ENCODE peak calls at places on chromosomes 13 and 19, in nine cellular contexts. One of them, this sample, is unnamed.
A peak's percentile ranks its signal among the peaks of the same experiment; 100 is the strongest.

GRCh38 chr19:38799104-38799503 is 10.1 kb downstream of the LGALS7B start:
- DNase-seq in GOT3: no peak
- DNase-seq in AG20443: no peak
- DNase-seq in GM04504: no peak
- DNase-seq in anterior cingulate cortex: no peak
- DNase-seq in GM12892: no peak
- DNase-seq in stimulated activated CD4-positive, alpha-beta T cell treated with anti-CD3 and anti-CD28 coated beads, TNF-alpha, amount 100 ng/mL, for 1 hour: no peak
- DNase-seq in glutamatergic neuron: no peak
- DNase-seq in stimulated activated effector memory CD8-positive, alpha-beta T cell treated with anti-CD3 and anti-CD28 coated beads, Interleukin-12 subunit alpha, Interleukin-12 subunit beta, amount 100 ng/mL, for 72 hours: no peak
- DNase-seq in this sample: no peak

GRCh38 chr19:16436780-16437179 is 35.0 kb downstream of the EPS15L1 start:
- DNase-seq in GOT3: no peak
- DNase-seq in AG20443: no peak
- DNase-seq in GM04504: no peak
- DNase-seq in anterior cingulate cortex: no peak
- DNase-seq in GM12892: no peak
- DNase-seq in stimulated activated CD4-positive, alpha-beta T cell treated with anti-CD3 and anti-CD28 coated beads, TNF-alpha, amount 100 ng/mL, for 1 hour: no peak
- DNase-seq in glutamatergic neuron: no peak
- DNase-seq in stimulated activated effector memory CD8-positive, alpha-beta T cell treated with anti-CD3 and anti-CD28 coated beads, Interleukin-12 subunit alpha, Interleukin-12 subunit beta, amount 100 ng/mL, for 72 hours: no peak
- DNase-seq in this sample: no peak

GRCh38 chr19:46373573-46374359 is 26.9 kb downstream of the PPP5C start:
- DNase-seq in GOT3: no peak
- DNase-seq in AG20443: peak; percentile 69
- DNase-seq in GM04504: peak; percentile 32
- DNase-seq in anterior cingulate cortex: no peak
- DNase-seq in GM12892: no peak
- DNase-seq in stimulated activated CD4-positive, alpha-beta T cell treated with anti-CD3 and anti-CD28 coated beads, TNF-alpha, amount 100 ng/mL, for 1 hour: no peak
- DNase-seq in glutamatergic neuron: no peak
- DNase-seq in stimulated activated effector memory CD8-positive, alpha-beta T cell treated with anti-CD3 and anti-CD28 coated beads, Interleukin-12 subunit alpha, Interleukin-12 subunit beta, amount 100 ng/mL, for 72 hours: no peak
- DNase-seq in this sample: no peak

GRCh38 chr19:45885556-45886426 is at the start of gene IRF2BP1:
- DNase-seq in GOT3: peak; percentile 82
- DNase-seq in AG20443: peak; percentile 92
- DNase-seq in GM04504: peak; percentile 83
- DNase-seq in anterior cingulate cortex: peak; percentile 76
- DNase-seq in GM12892: peak; percentile 85
- DNase-seq in stimulated activated CD4-positive, alpha-beta T cell treated with anti-CD3 and anti-CD28 coated beads, TNF-alpha, amount 100 ng/mL, for 1 hour: peak; percentile 71
- DNase-seq in glutamatergic neuron: peak; percentile 94
- DNase-seq in stimulated activated effector memory CD8-positive, alpha-beta T cell treated with anti-CD3 and anti-CD28 coated beads, Interleukin-12 subunit alpha, Interleukin-12 subunit beta, amount 100 ng/mL, for 72 hours: peak; percentile 96
- DNase-seq in this sample: peak; percentile 82

GRCh38 chr19:10454267-10454666 is 33.9 kb downstream of the PDE4A start:
- DNase-seq in GOT3: no peak
- DNase-seq in AG20443: peak; percentile 45
- DNase-seq in GM04504: no peak
- DNase-seq in anterior cingulate cortex: no peak
- DNase-seq in GM12892: no peak
- DNase-seq in stimulated activated CD4-positive, alpha-beta T cell treated with anti-CD3 and anti-CD28 coated beads, TNF-alpha, amount 100 ng/mL, for 1 hour: no peak
- DNase-seq in glutamatergic neuron: peak; percentile 57
- DNase-seq in stimulated activated effector memory CD8-positive, alpha-beta T cell treated with anti-CD3 and anti-CD28 coated beads, Interleukin-12 subunit alpha, Interleukin-12 subunit beta, amount 100 ng/mL, for 72 hours: no peak
- DNase-seq in this sample: no peak

GRCh38 chr19:4582980-4583842 is 23.7 kb upstream of the SEMA6B start:
- DNase-seq in GOT3: no peak
- DNase-seq in AG20443: no peak
- DNase-seq in GM04504: no peak
- DNase-seq in anterior cingulate cortex: no peak
- DNase-seq in GM12892: no peak
- DNase-seq in stimulated activated CD4-positive, alpha-beta T cell treated with anti-CD3 and anti-CD28 coated beads, TNF-alpha, amount 100 ng/mL, for 1 hour: no peak
- DNase-seq in glutamatergic neuron: no peak
- DNase-seq in stimulated activated effector memory CD8-positive, alpha-beta T cell treated with anti-CD3 and anti-CD28 coated beads, Interleukin-12 subunit alpha, Interleukin-12 subunit beta, amount 100 ng/mL, for 72 hours: no peak
- DNase-seq in this sample: no peak

GRCh38 chr13:40082644-40083043 is 427.2 kb downstream of the COG6 start:
- DNase-seq in GOT3: no peak
- DNase-seq in AG20443: no peak
- DNase-seq in GM04504: no peak
- DNase-seq in anterior cingulate cortex: no peak
- DNase-seq in GM12892: no peak
- DNase-seq in stimulated activated CD4-positive, alpha-beta T cell treated with anti-CD3 and anti-CD28 coated beads, TNF-alpha, amount 100 ng/mL, for 1 hour: no peak
- DNase-seq in glutamatergic neuron: no peak
- DNase-seq in stimulated activated effector memory CD8-positive, alpha-beta T cell treated with anti-CD3 and anti-CD28 coated beads, Interleukin-12 subunit alpha, Interleukin-12 subunit beta, amount 100 ng/mL, for 72 hours: no peak
- DNase-seq in this sample: no peak

GRCh38 chr13:26300140-26300539 is 46.2 kb downstream of the CDK8 start:
- DNase-seq in GOT3: no peak
- DNase-seq in AG20443: peak; percentile 17
- DNase-seq in GM04504: peak; percentile 10
- DNase-seq in anterior cingulate cortex: no peak
- DNase-seq in GM12892: no peak
- DNase-seq in stimulated activated CD4-positive, alpha-beta T cell treated with anti-CD3 and anti-CD28 coated beads, TNF-alpha, amount 100 ng/mL, for 1 hour: no peak
- DNase-seq in glutamatergic neuron: no peak
- DNase-seq in stimulated activated effector memory CD8-positive, alpha-beta T cell treated with anti-CD3 and anti-CD28 coated beads, Interleukin-12 subunit alpha, Interleukin-12 subunit beta, amount 100 ng/mL, for 72 hours: no peak
- DNase-seq in this sample: peak; percentile 9

GRCh38 chr13:48096670-48097069 is 1.8 kb upstream of the MED4 start:
- DNase-seq in GOT3: no peak
- DNase-seq in AG20443: no peak
- DNase-seq in GM04504: no peak
- DNase-seq in anterior cingulate cortex: no peak
- DNase-seq in GM12892: no peak
- DNase-seq in stimulated activated CD4-positive, alpha-beta T cell treated with anti-CD3 and anti-CD28 coated beads, TNF-alpha, amount 100 ng/mL, for 1 hour: no peak
- DNase-seq in glutamatergic neuron: no peak
- DNase-seq in stimulated activated effector memory CD8-positive, alpha-beta T cell treated with anti-CD3 and anti-CD28 coated beads, Interleukin-12 subunit alpha, Interleukin-12 subunit beta, amount 100 ng/mL, for 72 hours: no peak
- DNase-seq in this sample: no peak

GRCh38 chr19:13015361-13016231 is 20.3 kb downstream of the NFIX start:
- DNase-seq in GOT3: no peak
- DNase-seq in AG20443: no peak
- DNase-seq in GM04504: no peak
- DNase-seq in anterior cingulate cortex: no peak
- DNase-seq in GM12892: no peak
- DNase-seq in stimulated activated CD4-positive, alpha-beta T cell treated with anti-CD3 and anti-CD28 coated beads, TNF-alpha, amount 100 ng/mL, for 1 hour: no peak
- DNase-seq in glutamatergic neuron: no peak
- DNase-seq in stimulated activated effector memory CD8-positive, alpha-beta T cell treated with anti-CD3 and anti-CD28 coated beads, Interleukin-12 subunit alpha, Interleukin-12 subunit beta, amount 100 ng/mL, for 72 hours: no peak
- DNase-seq in this sample: no peak

GRCh38 chr19:55535579-55536350 is 1.2 kb downstream of the SBK2 start:
- DNase-seq in GOT3: no peak
- DNase-seq in AG20443: no peak
- DNase-seq in GM04504: no peak
- DNase-seq in anterior cingulate cortex: no peak
- DNase-seq in GM12892: no peak
- DNase-seq in stimulated activated CD4-positive, alpha-beta T cell treated with anti-CD3 and anti-CD28 coated beads, TNF-alpha, amount 100 ng/mL, for 1 hour: no peak
- DNase-seq in glutamatergic neuron: no peak
- DNase-seq in stimulated activated effector memory CD8-positive, alpha-beta T cell treated with anti-CD3 and anti-CD28 coated beads, Interleukin-12 subunit alpha, Interleukin-12 subunit beta, amount 100 ng/mL, for 72 hours: no peak
- DNase-seq in this sample: no peak

GRCh38 chr13:27794075-27794691 is 1.9 kb downstream of the GSX1 start:
- DNase-seq in GOT3: no peak
- DNase-seq in AG20443: no peak
- DNase-seq in GM04504: no peak
- DNase-seq in anterior cingulate cortex: no peak
- DNase-seq in GM12892: no peak
- DNase-seq in stimulated activated CD4-positive, alpha-beta T cell treated with anti-CD3 and anti-CD28 coated beads, TNF-alpha, amount 100 ng/mL, for 1 hour: no peak
- DNase-seq in glutamatergic neuron: peak; percentile 31
- DNase-seq in stimulated activated effector memory CD8-positive, alpha-beta T cell treated with anti-CD3 and anti-CD28 coated beads, Interleukin-12 subunit alpha, Interleukin-12 subunit beta, amount 100 ng/mL, for 72 hours: no peak
- DNase-seq in this sample: no peak

GRCh38 chr19:46429999-46430398 is 1.3 kb upstream of the PNMA8C start:
- DNase-seq in GOT3: no peak
- DNase-seq in AG20443: no peak
- DNase-seq in GM04504: no peak
- DNase-seq in anterior cingulate cortex: no peak
- DNase-seq in GM12892: no peak
- DNase-seq in stimulated activated CD4-positive, alpha-beta T cell treated with anti-CD3 and anti-CD28 coated beads, TNF-alpha, amount 100 ng/mL, for 1 hour: no peak
- DNase-seq in glutamatergic neuron: no peak
- DNase-seq in stimulated activated effector memory CD8-positive, alpha-beta T cell treated with anti-CD3 and anti-CD28 coated beads, Interleukin-12 subunit alpha, Interleukin-12 subunit beta, amount 100 ng/mL, for 72 hours: no peak
- DNase-seq in this sample: no peak

GRCh38 chr13:33193428-33193974 is 92.1 kb downstream of the STARD13 start:
- DNase-seq in GOT3: no peak
- DNase-seq in AG20443: no peak
- DNase-seq in GM04504: no peak
- DNase-seq in anterior cingulate cortex: no peak
- DNase-seq in GM12892: no peak
- DNase-seq in stimulated activated CD4-positive, alpha-beta T cell treated with anti-CD3 and anti-CD28 coated beads, TNF-alpha, amount 100 ng/mL, for 1 hour: no peak
- DNase-seq in glutamatergic neuron: no peak
- DNase-seq in stimulated activated effector memory CD8-positive, alpha-beta T cell treated with anti-CD3 and anti-CD28 coated beads, Interleukin-12 subunit alpha, Interleukin-12 subunit beta, amount 100 ng/mL, for 72 hours: no peak
- DNase-seq in this sample: no peak